ENCODE peak calls at places on chromosomes 7 and 10, in six cellular contexts. One of them, this sample, is unnamed. For H3K27me3, the result is how much of the 10 kb centered on the place peaks cover.

GRCh38 chr7:108181073-108181985 is 51.2 kb upstream of the LAMB4 start:
- DNase-seq in GM12878: peak
- DNase-seq in SK-N-SH: peak
- DNase-seq in H1: peak
- DNase-seq in HepG2: peak
- DNase-seq in K562: peak
- DNase-seq in this sample: no peak

GRCh38 chr7:95404316-95404715 is 8.1 kb upstream of the PON3 start:
- DNase-seq in SK-N-SH: no peak
- DNase-seq in HepG2: no peak
- DNase-seq in K562: no peak
- DNase-seq in H1: no peak
- DNase-seq in GM12878: no peak
- DNase-seq in this sample: no peak

GRCh38 chr7:101302641-101303101 is 18.9 kb downstream of the IFT22 start:
- DNase-seq in H1: no peak
- DNase-seq in SK-N-SH: peak
- DNase-seq in K562: no peak
- DNase-seq in GM12878: no peak
- DNase-seq in HepG2: no peak
- DNase-seq in this sample: no peak

GRCh38 chr7:46226860-46227259 is 305.8 kb upstream of the IGFBP3 start:
- DNase-seq in K562: no peak
- DNase-seq in HepG2: no peak
- DNase-seq in H1: no peak
- DNase-seq in SK-N-SH: no peak
- DNase-seq in GM12878: no peak
- DNase-seq in this sample: no peak

GRCh38 chr10:134743-135600 is at the start of gene ZMYND11:
- DNase-seq in H1: no peak
- DNase-seq in GM12878: no peak
- DNase-seq in SK-N-SH: peak
- DNase-seq in K562: peak
- DNase-seq in HepG2: no peak
- DNase-seq in this sample: peak

GRCh38 chr7:20477091-20477490 is 138.4 kb upstream of the ABCB5 start:
- DNase-seq in GM12878: no peak
- DNase-seq in HepG2: no peak
- DNase-seq in K562: no peak
- DNase-seq in H1: no peak
- DNase-seq in SK-N-SH: no peak
- DNase-seq in this sample: no peak

GRCh38 chr10:69801094-69801433 is 642 bp upstream of the COL13A1 start:
- DNase-seq in K562: peak
- DNase-seq in HepG2: peak
- DNase-seq in H1: no peak
- DNase-seq in GM12878: no peak
- DNase-seq in SK-N-SH: peak
- DNase-seq in this sample: no peak

GRCh38 chr7:142053988-142054387 is 57.5 kb upstream of the MGAM2 start:
- DNase-seq in HepG2: no peak
- DNase-seq in H1: no peak
- DNase-seq in GM12878: no peak
- DNase-seq in SK-N-SH: no peak
- DNase-seq in K562: no peak
- DNase-seq in this sample: no peak

GRCh38 chr10:67487906-67488619 is 207.9 kb downstream of the CTNNA3 start:
- DNase-seq in HepG2: no peak
- DNase-seq in SK-N-SH: no peak
- DNase-seq in H1: no peak
- DNase-seq in K562: no peak
- DNase-seq in GM12878: no peak
- DNase-seq in this sample: peak

GRCh38 chr7:1210979-1211608 is 21.6 kb upstream of the UNCX start:
- DNase-seq in K562: no peak
- DNase-seq in SK-N-SH: peak
- DNase-seq in H1: no peak
- DNase-seq in GM12878: no peak
- DNase-seq in HepG2: no peak
- DNase-seq in this sample: no peak

GRCh38 chr7:2923886-2924574 is 79.9 kb upstream of the GNA12 start:
- DNase-seq in H1: no peak
- DNase-seq in SK-N-SH: no peak
- DNase-seq in GM12878: no peak
- DNase-seq in K562: no peak
- DNase-seq in HepG2: no peak
- DNase-seq in this sample: no peak

GRCh38 chr10:97138174-97138573 is 47.6 kb downstream of the SLIT1 start:
- DNase-seq in H1: no peak
- DNase-seq in SK-N-SH: no peak
- DNase-seq in GM12878: no peak
- DNase-seq in HepG2: peak
- DNase-seq in K562: peak
- DNase-seq in this sample: no peak

GRCh38 chr7:148733496-148733895 is 34.8 kb downstream of the CUL1 start:
- DNase-seq in GM12878: no peak
- DNase-seq in SK-N-SH: no peak
- DNase-seq in K562: no peak
- DNase-seq in H1: no peak
- DNase-seq in HepG2: no peak
- DNase-seq in this sample: no peak

GRCh38 chr10:73439605-73440298 is 6.4 kb upstream of the MSS51 start:
- DNase-seq in H1: no peak
- DNase-seq in K562: no peak
- DNase-seq in HepG2: no peak
- DNase-seq in SK-N-SH: no peak
- DNase-seq in GM12878: no peak
- DNase-seq in this sample: no peak

GRCh38 chr7:157432957-157433576 is 96.3 kb downstream of the DNAJB6 start:
- DNase-seq in HepG2: no peak
- DNase-seq in K562: peak
- DNase-seq in SK-N-SH: peak
- DNase-seq in H1: no peak
- DNase-seq in GM12878: no peak
- DNase-seq in this sample: peak

GRCh38 chr7:45721949-45722598 is 147.9 kb downstream of the ADCY1 start:
- DNase-seq in SK-N-SH: peak
- DNase-seq in K562: no peak
- DNase-seq in HepG2: no peak
- DNase-seq in H1: no peak
- DNase-seq in GM12878: no peak
- DNase-seq in this sample: no peak

GRCh38 chr10:65628777-65629176 is 1297.1 kb upstream of the LRRTM3 start:
- DNase-seq in SK-N-SH: no peak
- DNase-seq in H1: no peak
- DNase-seq in K562: no peak
- DNase-seq in HepG2: no peak
- DNase-seq in GM12878: no peak
- DNase-seq in this sample: no peak

GRCh38 chr10:35640951-35641429 is 1.1 kb downstream of the FZD8 start:
- DNase-seq in K562: no peak
- DNase-seq in HepG2: peak
- DNase-seq in H1: no peak
- DNase-seq in GM12878: no peak
- DNase-seq in SK-N-SH: peak
- DNase-seq in this sample: peak

GRCh38 chr7:2247141-2247985 is 5.3 kb downstream of the NUDT1 start:
- DNase-seq in K562: peak
- DNase-seq in HepG2: no peak
- DNase-seq in H1: no peak
- DNase-seq in SK-N-SH: peak
- DNase-seq in GM12878: no peak
- DNase-seq in this sample: no peak

GRCh38 chr10:121043124-121043849 is 192.1 kb downstream of the WDR11 start:
- DNase-seq in HepG2: peak
- DNase-seq in K562: no peak
- DNase-seq in SK-N-SH: no peak
- DNase-seq in GM12878: no peak
- DNase-seq in H1: no peak
- DNase-seq in this sample: no peak

GRCh38 chr7:53744361-53744760 is 708.9 kb downstream of the POM121L12 start:
- DNase-seq in HepG2: no peak
- DNase-seq in K562: no peak
- DNase-seq in H1: no peak
- DNase-seq in SK-N-SH: no peak
- DNase-seq in GM12878: no peak
- DNase-seq in this sample: no peak

GRCh38 chr7:47471358-47471703 is 110.6 kb downstream of the TNS3 start:
- DNase-seq in GM12878: no peak
- DNase-seq in K562: no peak
- DNase-seq in HepG2: no peak
- DNase-seq in H1: no peak
- DNase-seq in SK-N-SH: no peak
- DNase-seq in this sample: no peak

GRCh38 chr7:47474211-47474936 is 107.5 kb downstream of the TNS3 start:
- DNase-seq in SK-N-SH: no peak
- DNase-seq in K562: no peak
- DNase-seq in HepG2: no peak
- DNase-seq in H1: no peak
- DNase-seq in GM12878: no peak
- DNase-seq in this sample: no peak

GRCh38 chr7:47471831-47472230 is 110.1 kb downstream of the TNS3 start:
- DNase-seq in H1: no peak
- DNase-seq in SK-N-SH: no peak
- DNase-seq in K562: no peak
- DNase-seq in GM12878: no peak
- DNase-seq in HepG2: no peak
- DNase-seq in this sample: no peak

GRCh38 chr7:47473499-47474210 is 108.3 kb downstream of the TNS3 start:
- DNase-seq in H1: no peak
- DNase-seq in HepG2: no peak
- DNase-seq in GM12878: no peak
- DNase-seq in SK-N-SH: no peak
- DNase-seq in K562: no peak
- DNase-seq in this sample: peak

DNA sequence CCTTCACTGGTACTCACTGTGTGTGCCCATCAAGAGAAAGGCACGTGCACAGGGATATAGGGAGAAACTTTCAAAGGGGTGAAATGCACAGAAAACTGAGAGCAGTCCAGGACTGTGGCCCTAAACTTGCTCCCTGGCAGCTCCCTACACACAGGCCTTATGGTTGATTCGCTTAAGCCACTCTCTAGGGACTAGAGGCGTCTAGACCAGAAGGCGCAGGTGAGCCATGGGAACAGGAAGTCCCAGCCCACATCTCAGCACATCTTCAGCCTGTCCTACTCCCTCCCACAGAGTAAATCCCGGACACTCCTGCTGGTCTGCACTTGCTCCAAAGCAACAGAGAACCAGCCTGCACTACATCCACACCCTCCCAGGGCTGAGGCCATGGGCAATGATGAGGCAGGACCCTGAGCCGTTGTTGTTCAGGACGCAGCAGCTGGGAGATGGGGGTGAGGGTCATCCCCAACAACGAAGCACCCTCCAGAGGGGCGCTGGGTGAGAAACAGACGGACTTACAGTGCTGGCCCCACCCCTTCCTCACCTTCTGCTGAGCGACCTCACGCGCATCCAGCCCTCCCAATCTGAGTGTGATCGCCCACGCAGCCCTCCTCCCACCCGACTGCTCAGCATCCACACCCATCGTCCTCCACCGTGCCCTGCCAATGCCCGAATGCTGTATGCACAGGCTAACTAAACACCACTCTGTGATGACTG is 109.3 kb downstream of the TNS3 start:
- DNase-seq in K562: no peak
- DNase-seq in HepG2: no peak
- DNase-seq in GM12878: no peak
- DNase-seq in H1: no peak
- DNase-seq in SK-N-SH: no peak
- DNase-seq in this sample: no peak
- H3K27ac ChIP-seq in K562: no peak
- H3K27ac ChIP-seq in HepG2: peak
- H3K27ac ChIP-seq in GM12878: no peak
- H3K27ac ChIP-seq in H1: no peak
- H3K27ac ChIP-seq in SK-N-SH: no peak
- H3K27ac ChIP-seq in this sample: no peak

GRCh38 chr7:128206747-128207500 is 34.2 kb upstream of the LEP start:
- DNase-seq in H1: no peak
- DNase-seq in GM12878: no peak
- DNase-seq in SK-N-SH: no peak
- DNase-seq in K562: no peak
- DNase-seq in HepG2: no peak
- DNase-seq in this sample: no peak
- H3K27me3 ChIP-seq in H1: under half
- H3K27me3 ChIP-seq in GM12878: under half
- H3K27me3 ChIP-seq in SK-N-SH: under half
- H3K27me3 ChIP-seq in K562: half or more
- H3K27me3 ChIP-seq in HepG2: under half
- H3K27me3 ChIP-seq in this sample: under half

GRCh38 chr7:96591900-96592676 is 117.6 kb downstream of the SEM1 start:
- DNase-seq in GM12878: no peak
- DNase-seq in HepG2: no peak
- DNase-seq in SK-N-SH: no peak
- DNase-seq in K562: no peak
- DNase-seq in H1: peak
- DNase-seq in this sample: no peak
- TF ChIP-seq GABPA in GM12878: no peak
- TF ChIP-seq GABPA in HepG2: no peak
- TF ChIP-seq GABPA in SK-N-SH: no peak
- TF ChIP-seq GABPA in K562: no peak
- TF ChIP-seq GABPA in H1: no peak
- TF ChIP-seq GABPA in this sample: no peak

GRCh38 chr7:48101880-48102448 is 12.9 kb downstream of the UPP1 start:
- DNase-seq in GM12878: no peak
- DNase-seq in K562: no peak
- DNase-seq in H1: no peak
- DNase-seq in HepG2: peak
- DNase-seq in SK-N-SH: no peak
- DNase-seq in this sample: no peak

GRCh38 chr7:48099781-48100180 is 10.7 kb downstream of the UPP1 start:
- DNase-seq in SK-N-SH: no peak
- DNase-seq in GM12878: no peak
- DNase-seq in H1: no peak
- DNase-seq in K562: no peak
- DNase-seq in HepG2: no peak
- DNase-seq in this sample: no peak

GRCh38 chr7:48102530-48102929 is 13.5 kb downstream of the UPP1 start:
- DNase-seq in HepG2: no peak
- DNase-seq in GM12878: no peak
- DNase-seq in H1: no peak
- DNase-seq in SK-N-SH: no peak
- DNase-seq in K562: no peak
- DNase-seq in this sample: no peak

GRCh38 chr7:48098846-48099245 is 9.8 kb downstream of the UPP1 start:
- DNase-seq in HepG2: no peak
- DNase-seq in K562: no peak
- DNase-seq in SK-N-SH: no peak
- DNase-seq in GM12878: no peak
- DNase-seq in H1: no peak
- DNase-seq in this sample: no peak

DNA sequence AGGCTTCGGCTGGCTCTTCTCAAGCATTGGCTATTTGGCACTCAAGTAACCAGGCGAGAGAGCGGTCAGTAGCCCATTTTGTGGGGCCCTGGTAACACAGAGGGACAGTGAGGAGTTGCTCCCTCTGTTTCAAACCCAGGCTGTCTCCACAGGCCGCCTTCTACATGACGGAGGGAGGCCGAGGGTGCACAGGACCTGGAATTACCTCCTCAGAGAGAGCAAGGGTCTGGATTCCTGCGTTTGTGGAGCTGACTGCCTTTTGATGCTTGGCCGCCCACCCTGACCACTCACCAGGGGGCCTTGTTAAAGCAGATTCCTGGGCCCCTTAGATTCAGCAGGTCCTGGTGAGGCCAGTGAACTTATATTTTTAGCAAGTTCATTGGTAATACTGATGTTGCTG is 12.3 kb downstream of the UPP1 start:
- DNase-seq in SK-N-SH: no peak
- DNase-seq in GM12878: no peak
- DNase-seq in H1: no peak
- DNase-seq in HepG2: no peak
- DNase-seq in K562: no peak
- DNase-seq in this sample: no peak
- H3K27ac ChIP-seq in SK-N-SH: no peak
- H3K27ac ChIP-seq in GM12878: no peak
- H3K27ac ChIP-seq in H1: no peak
- H3K27ac ChIP-seq in HepG2: no peak
- H3K27ac ChIP-seq in K562: no peak
- H3K27ac ChIP-seq in this sample: no peak

This sample was measured in HL-60.